ENCODE peak calls at places on chromosome X, in six cellular contexts. One of them, this sample, is unnamed.

GRCh38 chrX:133838761-133839676 is 146.4 kb downstream of the GPC3 start:
- DNase-seq in GM13976: peak; percentile 22
- DNase-seq in nephron progenitor cell: peak; percentile 67
- DNase-seq in left kidney: peak; percentile 60
- DNase-seq in stimulated activated CD4-positive, alpha-beta T cell treated with anti-CD3 and anti-CD28 coated beads, Interleukin-12 subunit alpha, Interleukin-12 subunit beta, amount 100 ng/mL, for 24 hours: peak; percentile 1
- DNase-seq in T-helper 2 cell treated with Interferon-gamma antibody and Interleukin-4, amounts not matched to agents 5 μg/mL and 100 μg/mL, for 36 hours: no peak
- DNase-seq in this sample: peak; percentile 76

GRCh38 chrX:109974906-109975655 is 27.8 kb upstream of the TMEM164 start:
- DNase-seq in nephron progenitor cell: no peak
- DNase-seq in left kidney: no peak
- DNase-seq in stimulated activated CD4-positive, alpha-beta T cell treated with anti-CD3 and anti-CD28 coated beads, Interleukin-12 subunit alpha, Interleukin-12 subunit beta, amount 100 ng/mL, for 24 hours: no peak
- DNase-seq in T-helper 2 cell treated with Interferon-gamma antibody and Interleukin-4, amounts not matched to agents 5 μg/mL and 100 μg/mL, for 36 hours: peak; percentile 7
- DNase-seq in GM13976: no peak
- DNase-seq in this sample: no peak

GRCh38 chrX:14363719-14364118 is 165.6 kb upstream of the GLRA2 start:
- DNase-seq in T-helper 2 cell treated with Interferon-gamma antibody and Interleukin-4, amounts not matched to agents 5 μg/mL and 100 μg/mL, for 36 hours: no peak
- DNase-seq in nephron progenitor cell: no peak
- DNase-seq in left kidney: no peak
- DNase-seq in GM13976: no peak
- DNase-seq in stimulated activated CD4-positive, alpha-beta T cell treated with anti-CD3 and anti-CD28 coated beads, Interleukin-12 subunit alpha, Interleukin-12 subunit beta, amount 100 ng/mL, for 24 hours: no peak
- DNase-seq in this sample: no peak

GRCh38 chrX:54043696-54044125 is 562 bp downstream of the PHF8 start:
- DNase-seq in stimulated activated CD4-positive, alpha-beta T cell treated with anti-CD3 and anti-CD28 coated beads, Interleukin-12 subunit alpha, Interleukin-12 subunit beta, amount 100 ng/mL, for 24 hours: peak; percentile 2
- DNase-seq in left kidney: peak; percentile 35
- DNase-seq in GM13976: peak; percentile 34
- DNase-seq in nephron progenitor cell: peak; percentile 52
- DNase-seq in T-helper 2 cell treated with Interferon-gamma antibody and Interleukin-4, amounts not matched to agents 5 μg/mL and 100 μg/mL, for 36 hours: no peak
- DNase-seq in this sample: peak; percentile 49

GRCh38 chrX:140507982-140508305 is 3.1 kb upstream of the SOX3 start:
- DNase-seq in GM13976: peak; percentile 11
- DNase-seq in stimulated activated CD4-positive, alpha-beta T cell treated with anti-CD3 and anti-CD28 coated beads, Interleukin-12 subunit alpha, Interleukin-12 subunit beta, amount 100 ng/mL, for 24 hours: no peak
- DNase-seq in nephron progenitor cell: peak; percentile 75
- DNase-seq in left kidney: peak; percentile 61
- DNase-seq in T-helper 2 cell treated with Interferon-gamma antibody and Interleukin-4, amounts not matched to agents 5 μg/mL and 100 μg/mL, for 36 hours: no peak
- DNase-seq in this sample: peak; percentile 90

GRCh38 chrX:15598031-15598430 is 2.7 kb downstream of the ACE2 start:
- DNase-seq in stimulated activated CD4-positive, alpha-beta T cell treated with anti-CD3 and anti-CD28 coated beads, Interleukin-12 subunit alpha, Interleukin-12 subunit beta, amount 100 ng/mL, for 24 hours: no peak
- DNase-seq in nephron progenitor cell: no peak
- DNase-seq in GM13976: no peak
- DNase-seq in T-helper 2 cell treated with Interferon-gamma antibody and Interleukin-4, amounts not matched to agents 5 μg/mL and 100 μg/mL, for 36 hours: no peak
- DNase-seq in left kidney: no peak
- DNase-seq in this sample: no peak

GRCh38 chrX:77572322-77572721 is 125.1 kb downstream of the FGF16 start:
- DNase-seq in nephron progenitor cell: no peak
- DNase-seq in left kidney: no peak
- DNase-seq in GM13976: no peak
- DNase-seq in T-helper 2 cell treated with Interferon-gamma antibody and Interleukin-4, amounts not matched to agents 5 μg/mL and 100 μg/mL, for 36 hours: no peak
- DNase-seq in stimulated activated CD4-positive, alpha-beta T cell treated with anti-CD3 and anti-CD28 coated beads, Interleukin-12 subunit alpha, Interleukin-12 subunit beta, amount 100 ng/mL, for 24 hours: no peak
- DNase-seq in this sample: no peak

GRCh38 chrX:110563276-110563675 is 204.6 kb downstream of the RTL9 start:
- DNase-seq in left kidney: no peak
- DNase-seq in stimulated activated CD4-positive, alpha-beta T cell treated with anti-CD3 and anti-CD28 coated beads, Interleukin-12 subunit alpha, Interleukin-12 subunit beta, amount 100 ng/mL, for 24 hours: no peak
- DNase-seq in GM13976: no peak
- DNase-seq in T-helper 2 cell treated with Interferon-gamma antibody and Interleukin-4, amounts not matched to agents 5 μg/mL and 100 μg/mL, for 36 hours: no peak
- DNase-seq in nephron progenitor cell: no peak
- DNase-seq in this sample: no peak

GRCh38 chrX:142186103-142186502 is 19.0 kb downstream of the MAGEC2 start:
- DNase-seq in left kidney: no peak
- DNase-seq in stimulated activated CD4-positive, alpha-beta T cell treated with anti-CD3 and anti-CD28 coated beads, Interleukin-12 subunit alpha, Interleukin-12 subunit beta, amount 100 ng/mL, for 24 hours: no peak
- DNase-seq in T-helper 2 cell treated with Interferon-gamma antibody and Interleukin-4, amounts not matched to agents 5 μg/mL and 100 μg/mL, for 36 hours: no peak
- DNase-seq in nephron progenitor cell: no peak
- DNase-seq in GM13976: no peak
- DNase-seq in this sample: no peak

This sample was measured in GM23338.